ENCODE peak calls at places on chromosomes 4 and X, in six cellular contexts. C, U, X, N, S and F are unnamed samples.

GRCh38 chr4:41339812-41340809 is 83.4 kb downstream of the UCHL1 start:
- DNase-seq in C (no peak), U (no peak), X (no peak), N (no peak), S (no peak), F (no peak)

GRCh38 chr4:150348079-150348478 is 233.9 kb upstream of the MAB21L2 start:
- DNase-seq in C (no peak), U (no peak), X (no peak), N (no peak), S (no peak), F (no peak)

GRCh38 chr4:172822322-172822721 is 346.3 kb upstream of the GALNT7 start:
- DNase-seq in C (no peak), U (no peak), X (no peak), N (no peak), S (no peak), F (no peak)

GRCh38 chr4:2247128-2248043 is 5.5 kb upstream of the HAUS3 start:
- DNase-seq in C (peak), U (no peak), X (no peak), N (no peak), S (no peak), F (no peak)

GRCh38 chr4:120446051-120446567 is 379.5 kb upstream of the MAD2L1 start:
- DNase-seq in C (no peak), U (no peak), X (no peak), N (no peak), S (no peak), F (no peak)

GRCh38 chr4:44145868-44146267 is 302.7 kb downstream of the KCTD8 start:
- DNase-seq in C (no peak), U (no peak), X (no peak), N (no peak), S (no peak), F (no peak)

GRCh38 chrX:107025538-107025937 is 25.5 kb upstream of the MORC4 start:
- DNase-seq in C (peak), U (peak), X (no peak), N (no peak), S (peak), F (no peak)

GRCh38 chrX:44344687-44345086 is 1.2 kb upstream of the EFHC2 start:
- DNase-seq in C (no peak), U (no peak), X (peak), N (no peak), S (no peak), F (no peak)

GRCh38 chrX:44937606-44938005 is 64.6 kb downstream of the KDM6A start:
- DNase-seq in C (no peak), U (no peak), X (no peak), N (no peak), S (no peak), F (no peak)

GRCh38 chr4:82780398-82781231 is 18.0 kb downstream of the SCD5 start:
- DNase-seq in C (no peak), U (peak), X (no peak), N (peak), S (peak), F (no peak)

GRCh38 chrX:55379396-55379795 is 72.5 kb upstream of the MAGEH1 start:
- DNase-seq in C (no peak), U (no peak), X (no peak), N (no peak), S (no peak), F (no peak)

GRCh38 chr4:27702710-27703431 is 842.2 kb downstream of the STIM2 start:
- DNase-seq in C (no peak), U (peak), X (no peak), N (no peak), S (peak), F (no peak)

GRCh38 chrX:102697506-102697905 is 14.7 kb upstream of the GPRASP2 start:
- DNase-seq in C (no peak), U (no peak), X (no peak), N (no peak), S (no peak), F (no peak)

GRCh38 chr4:41061482-41062185 is 152.7 kb downstream of the APBB2 start:
- DNase-seq in C (no peak), U (no peak), X (no peak), N (no peak), S (no peak), F (no peak)

GRCh38 chr4:165537028-165537648 is 158.3 kb downstream of the CPE start:
- DNase-seq in C (peak), U (peak), X (no peak), N (no peak), S (peak), F (no peak)

GRCh38 chr4:38605794-38606586 is 58.0 kb upstream of the KLF3 start:
- DNase-seq in C (no peak), U (peak), X (no peak), N (no peak), S (no peak), F (no peak)

GRCh38 chrX:34884693-34885277 is 57.8 kb upstream of the FAM47B start:
- DNase-seq in C (no peak), U (no peak), X (no peak), N (no peak), S (no peak), F (no peak)

GRCh38 chr4:179607003-179607402 is 2164.8 kb upstream of the AGA start:
- DNase-seq in C (no peak), U (no peak), X (no peak), N (no peak), S (no peak), F (no peak)

GRCh38 chr4:185039508-185040273 is 21.4 kb downstream of the HELT start:
- DNase-seq in C (peak), U (peak), X (peak), N (peak), S (peak), F (no peak)

GRCh38 chr4:22238742-22239141 is 277.1 kb downstream of the ADGRA3 start:
- DNase-seq in C (no peak), U (peak), X (no peak), N (no peak), S (no peak), F (no peak)

GRCh38 chrX:65581661-65582339 is 47.2 kb upstream of the LAS1L start:
- DNase-seq in C (peak), U (peak), X (peak), N (peak), S (peak), F (peak)

GRCh38 chr4:67275179-67275750 is 270.0 kb downstream of the CENPC start:
- DNase-seq in C (no peak), U (no peak), X (no peak), N (no peak), S (no peak), F (no peak)

GRCh38 chrX:43882294-43882681 is at the start of gene MAOB:
- DNase-seq in C (peak), U (peak), X (no peak), N (peak), S (no peak), F (no peak)

GRCh38 chrX:2928583-2929434 is at the start of gene ARSD:
- DNase-seq in C (peak), U (no peak), X (peak), N (peak), S (no peak), F (peak)

GRCh38 chr4:10879411-10880110 is 195.0 kb upstream of the CLNK start:
- DNase-seq in C (no peak), U (no peak), X (no peak), N (no peak), S (no peak), F (no peak)

GRCh38 chr4:136748777-136749176 is 783.5 kb downstream of the PCDH18 start:
- DNase-seq in C (no peak), U (no peak), X (no peak), N (no peak), S (no peak), F (no peak)

GRCh38 chrX:16882702-16883486 is 12.7 kb upstream of the RBBP7 start:
- DNase-seq in C (peak), U (peak), X (peak), N (peak), S (peak), F (no peak)

GRCh38 chr4:5374577-5374976 is 323.3 kb downstream of the STK32B start:
- DNase-seq in C (no peak), U (no peak), X (no peak), N (no peak), S (no peak), F (no peak)

GRCh38 chr4:143411527-143412480 is 75.1 kb downstream of the GAB1 start:
- DNase-seq in C (no peak), U (no peak), X (no peak), N (no peak), S (peak), F (no peak)